ENCODE peak calls at places on chromosomes 13 and 19, in four cellular contexts. Q is B cell, R is left ventricle myocardium inferior, X is mucosa of descending colon. L is an unnamed sample.

GRCh38 chr19:16442386-16443276 is 29.1 kb downstream of the EPS15L1 start:
- DNase-seq in Q (no peak), R (peak; percentile 61), X (peak; percentile 81), L (no peak)

GRCh38 chr19:50972795-50973376 is 3.5 kb upstream of the KLK6 start:
- DNase-seq in Q (no peak), R (no peak), X (no peak), L (no peak)

GRCh38 chr13:70604448-70604847 is 496.2 kb upstream of the KLHL1 start:
- DNase-seq in Q (no peak), R (no peak), X (no peak), L (no peak)

GRCh38 chr19:35959040-35959967 is 23.1 kb downstream of the LRFN3 start:
- DNase-seq in Q (peak; percentile 88), R (peak; percentile 51), X (peak; percentile 36), L (peak; percentile 69)

GRCh38 chr19:13819242-13819641 is 24.0 kb downstream of the ZSWIM4 start:
- DNase-seq in Q (peak; percentile 30), R (no peak), X (no peak), L (no peak)

GRCh38 chr19:14616310-14616870 is 33.5 kb downstream of the CLEC17A start:
- DNase-seq in Q (no peak), R (no peak), X (no peak), L (no peak)

GRCh38 chr13:98487016-98487415 is 89.9 kb downstream of the STK24 start:
- DNase-seq in Q (no peak), R (no peak), X (no peak), L (no peak)

GRCh38 chr19:12974301-12975220 is 5.2 kb downstream of the DAND5 start:
- DNase-seq in Q (no peak), R (no peak), X (no peak), L (peak; percentile 63)

GRCh38 chr19:19320362-19321142 is at the start of the genes MAU2 and SUGP1:
- DNase-seq in Q (peak; percentile 95), R (peak; percentile 87), X (peak; percentile 89), L (peak; percentile 97)
- TF ChIP-seq CTCF in Q (peak; percentile 26), R (peak; percentile 64), X (no peak), L (no peak)

DNA sequence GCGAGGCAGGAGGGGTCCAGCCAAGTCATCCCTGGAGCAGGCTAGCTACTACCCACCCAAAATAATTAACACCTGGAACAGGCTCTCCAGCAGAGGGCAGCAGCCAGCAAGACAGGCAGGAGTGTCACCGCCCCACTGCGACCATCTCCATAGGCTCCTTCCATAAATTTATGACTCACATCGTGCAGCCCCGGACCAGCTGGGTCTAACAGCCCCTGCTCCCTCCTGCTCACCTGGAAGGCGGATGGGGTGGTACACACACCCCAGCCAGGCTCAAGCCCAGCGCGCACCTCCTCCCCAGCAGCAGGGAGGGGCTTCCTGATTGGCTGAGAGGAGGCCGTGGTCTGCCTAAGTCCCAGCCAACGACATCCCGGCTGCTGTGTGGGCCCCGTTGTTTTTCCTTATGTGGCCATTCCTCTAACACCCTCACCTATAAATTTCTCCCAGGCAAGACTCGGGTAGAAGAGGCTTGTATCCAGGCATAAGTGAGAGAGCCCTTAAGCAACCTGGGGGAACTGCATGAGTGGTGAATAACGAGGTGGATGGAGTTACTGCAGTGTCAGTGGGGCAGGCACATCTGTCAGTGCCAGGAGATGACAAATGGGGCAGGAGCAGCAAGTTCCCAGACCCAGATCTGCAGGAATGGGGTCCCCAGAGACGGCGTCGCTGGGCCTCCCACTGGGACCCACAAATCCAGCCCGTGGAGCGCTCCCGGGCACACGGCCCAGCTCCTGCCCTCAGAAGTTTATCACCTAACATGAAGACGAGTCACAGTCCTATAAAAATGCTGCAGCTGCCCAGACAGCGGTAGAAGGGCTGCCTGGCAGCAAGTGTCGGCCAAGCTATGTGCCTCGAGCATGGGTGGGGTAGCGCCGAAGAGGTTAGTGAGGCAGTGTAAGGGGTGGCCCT is 43.1 kb downstream of the CEBPG start:
- DNase-seq in Q (peak; percentile 86), R (peak; percentile 44), X (peak; percentile 83), L (peak; percentile 87)
- TF ChIP-seq CTCF in Q (peak; percentile 60), R (peak; percentile 77), X (peak; percentile 53), L (peak; percentile 69)

GRCh38 chr19:27714857-27715256 is 1498.1 kb downstream of the UQCRFS1 start:
- DNase-seq in Q (no peak), R (no peak), X (no peak), L (no peak)

GRCh38 chr19:27705896-27706295 is 1507.1 kb downstream of the UQCRFS1 start:
- DNase-seq in Q (no peak), R (no peak), X (no peak), L (no peak)

DNA sequence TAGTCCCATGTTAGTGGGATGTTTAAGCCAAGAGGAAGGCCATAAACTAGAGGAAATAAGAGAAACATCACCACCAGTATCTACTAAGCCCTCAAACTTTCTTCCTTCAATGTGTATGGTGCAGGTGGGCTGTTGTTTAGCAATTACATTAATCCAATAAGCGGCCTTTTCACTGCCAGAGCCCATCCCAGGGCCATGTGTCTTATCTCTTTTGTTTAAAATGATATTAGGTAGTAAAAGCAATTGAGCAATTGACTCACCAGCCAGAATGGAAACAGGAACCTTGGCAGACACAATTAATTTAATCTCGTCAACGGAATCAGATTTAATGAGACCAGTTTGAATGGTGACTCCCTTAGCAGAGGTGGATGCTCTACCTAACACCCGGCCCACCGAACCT is 1503.5 kb downstream of the UQCRFS1 start:
- DNase-seq in Q (no peak), R (no peak), X (no peak), L (no peak)
- TF ChIP-seq CTCF in Q (no peak), R (no peak), X (no peak), L (no peak)

DNA sequence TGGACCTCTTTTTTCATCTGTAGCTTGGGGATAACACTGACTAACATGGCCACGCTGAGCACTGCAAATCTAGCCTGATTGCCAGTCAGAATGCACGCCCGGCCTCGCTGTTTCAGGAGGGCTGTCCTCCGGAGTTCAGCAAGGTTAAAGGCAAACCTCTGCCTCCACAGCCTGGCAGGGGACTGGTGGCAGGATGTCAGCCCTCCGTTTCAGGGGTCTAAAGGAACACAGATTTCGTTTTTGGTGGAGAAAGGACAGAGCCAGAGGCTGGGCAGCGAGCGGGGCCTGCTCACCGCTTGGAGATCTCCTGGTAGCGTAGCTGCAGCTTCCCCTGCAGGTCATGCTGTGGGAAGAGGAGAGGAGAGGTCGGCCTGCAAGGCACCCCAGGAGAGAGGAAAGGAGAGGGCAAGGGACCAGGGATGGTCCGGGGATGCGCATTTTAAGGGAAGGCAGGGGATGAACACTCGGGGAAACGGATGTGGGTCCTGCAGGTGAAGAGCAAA is 560 bp downstream of the NDUFA7 start:
- DNase-seq in Q (no peak), R (no peak), X (peak; percentile 44), L (no peak)
- TF ChIP-seq CTCF in Q (no peak), R (no peak), X (no peak), L (no peak)

L was measured in GM20000.